ENCODE peak calls at places on chromosomes 5 and 9, in six cellular contexts. E is K562, Z is GM12878, R is GM12892, I is HepG2, D is H1. F is an unnamed sample.

GRCh38 chr5:16574789-16575785 is 41.7 kb downstream of the RETREG1 start:
- DNase-seq in E (no peak), Z (no peak), D (peak), I (no peak), R (no peak), F (no peak)

GRCh38 chr9:36221667-36222066 is 30.9 kb downstream of the CLTA start:
- DNase-seq in D (no peak), Z (no peak), E (no peak), I (peak), R (no peak), F (no peak)

GRCh38 chr5:155260798-155261197 is 247.2 kb downstream of the KIF4B start:
- DNase-seq in I (peak), Z (no peak), E (peak), R (no peak), D (peak), F (no peak)

GRCh38 chr9:78666818-78667429 is 370.0 kb downstream of the PSAT1 start:
- DNase-seq in E (no peak), D (no peak), Z (no peak), I (no peak), R (no peak), F (no peak)

GRCh38 chr9:83477120-83477519 is 61.1 kb downstream of the FRMD3 start:
- DNase-seq in I (no peak), Z (no peak), D (no peak), E (no peak), R (no peak), F (no peak)

GRCh38 chr9:127525426-127526188 is 74.3 kb downstream of the LRSAM1 start:
- DNase-seq in I (peak), D (no peak), R (no peak), Z (no peak), E (peak), F (no peak)

GRCh38 chr9:19748278-19749126 is 40.3 kb downstream of the SLC24A2 start:
- DNase-seq in Z (no peak), E (peak), D (no peak), R (no peak), I (no peak), F (no peak)

GRCh38 chr9:112341741-112342140 is 8.3 kb upstream of the PTBP3 start:
- DNase-seq in E (no peak), Z (no peak), D (no peak), R (no peak), I (peak), F (no peak)

GRCh38 chr5:36573441-36573840 is 33.0 kb upstream of the SLC1A3 start:
- DNase-seq in I (no peak), Z (no peak), E (no peak), D (no peak), R (no peak), F (no peak)

GRCh38 chr5:135213466-135214239 is 179.6 kb upstream of the PITX1 start:
- DNase-seq in D (no peak), R (no peak), Z (no peak), I (no peak), E (no peak), F (no peak)

GRCh38 chr9:95055851-95056551 is 261.5 kb downstream of the FANCC start:
- DNase-seq in Z (no peak), I (no peak), D (no peak), R (no peak), E (no peak), F (no peak)

GRCh38 chr9:20788526-20789421 is 104.7 kb downstream of the FOCAD start:
- DNase-seq in D (no peak), I (no peak), R (no peak), Z (no peak), E (no peak), F (no peak)

GRCh38 chr5:139435676-139436075 is 3.6 kb downstream of the DNAJC18 start:
- DNase-seq in I (no peak), Z (no peak), R (no peak), D (no peak), E (no peak), F (no peak)

GRCh38 chr9:27368317-27368985 is 71.5 kb upstream of the EQTN start:
- DNase-seq in E (no peak), D (no peak), I (no peak), R (no peak), Z (no peak), F (no peak)

GRCh38 chr9:12838546-12838945 is 63.7 kb downstream of the LURAP1L start:
- DNase-seq in I (no peak), R (no peak), D (no peak), Z (no peak), E (no peak), F (no peak)

GRCh38 chr9:112765281-112765680 is 14.7 kb downstream of the SNX30 start:
- DNase-seq in I (no peak), R (no peak), Z (no peak), E (no peak), D (no peak), F (no peak)

GRCh38 chr9:34611811-34612787 is at the start of gene RPP25L:
- DNase-seq in R (peak), E (peak), D (no peak), Z (no peak), I (peak), F (peak)
- TF ChIP-seq POLR2A in R (peak), E (peak), D (no peak), Z (peak), I (peak), F (peak)

DNA sequence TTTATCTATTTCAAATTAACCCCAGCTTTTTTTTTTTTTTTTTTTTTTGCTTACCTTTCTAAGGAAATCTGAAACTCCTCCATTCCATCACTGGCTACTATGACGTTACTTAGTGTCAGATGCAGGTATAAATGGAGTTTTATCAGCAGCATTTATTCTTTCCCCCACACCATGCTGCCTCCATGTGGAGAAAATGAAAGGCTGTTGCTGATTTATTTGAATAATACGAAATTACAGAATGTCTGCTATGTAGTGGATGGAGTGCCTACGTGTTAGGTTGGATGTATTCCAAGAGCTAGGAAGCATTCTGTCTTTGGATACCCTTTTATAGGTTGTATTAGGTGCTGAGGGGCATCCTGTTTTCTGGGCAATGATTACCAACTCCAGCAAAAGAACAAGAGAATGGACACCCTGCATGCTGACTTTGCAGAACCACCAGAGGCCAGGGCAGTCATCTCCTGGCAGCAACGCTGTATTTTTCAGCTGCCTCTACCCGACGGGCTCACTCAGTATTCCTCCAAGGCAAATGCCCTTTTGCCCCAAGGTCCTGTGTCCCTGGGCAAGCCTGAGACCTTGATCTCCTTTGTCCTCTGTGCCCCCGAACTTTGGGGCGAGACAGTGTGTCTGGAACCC is 199.5 kb downstream of the ALDH1A1 start:
- DNase-seq in E (no peak), R (no peak), Z (no peak), I (no peak), D (no peak), F (no peak)
- TF ChIP-seq POLR2AphosphoS5 in E (no peak), R (no peak), Z (no peak), I (no peak), D (no peak), F (no peak)

GRCh38 chr9:118455781-118456180 is 751.6 kb downstream of the TLR4 start:
- DNase-seq in E (no peak), I (no peak), R (no peak), D (no peak), Z (no peak), F (no peak)

GRCh38 chr9:118455259-118455658 is 751.1 kb downstream of the TLR4 start:
- DNase-seq in E (no peak), D (no peak), Z (no peak), I (no peak), R (no peak), F (no peak)

GRCh38 chr9:118463419-118463818 is 759.2 kb downstream of the TLR4 start:
- DNase-seq in I (no peak), Z (no peak), E (no peak), D (no peak), R (no peak), F (no peak)

DNA sequence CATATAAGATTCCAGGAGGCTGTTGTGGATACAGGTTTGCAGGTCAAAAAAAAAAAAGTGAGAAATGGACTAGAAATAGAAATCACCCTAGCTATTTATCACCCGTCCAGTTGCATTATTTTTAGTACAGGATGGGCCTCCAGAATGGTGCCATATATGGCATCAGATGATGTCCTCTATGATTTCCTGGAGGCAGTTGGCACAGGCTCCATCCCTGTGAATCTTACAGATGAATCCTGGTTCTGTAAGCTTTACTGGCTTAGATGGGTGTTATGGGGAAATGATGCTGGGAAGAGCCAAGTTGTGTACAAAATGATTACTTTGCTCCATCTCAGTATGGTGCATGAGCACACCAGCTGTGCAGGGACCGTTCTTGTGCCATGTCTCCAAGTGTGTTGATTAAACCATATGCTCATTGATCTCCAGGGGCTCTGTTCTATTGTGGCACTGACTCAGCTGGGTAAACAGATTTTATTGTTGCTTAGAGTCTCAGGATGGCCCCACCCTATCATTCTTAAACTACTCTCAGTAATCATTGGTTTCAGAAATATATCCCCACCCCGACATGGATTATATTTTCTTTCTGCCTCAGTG is 755.7 kb downstream of the TLR4 start:
- DNase-seq in Z (no peak), R (no peak), E (no peak), D (no peak), I (no peak), F (no peak)
- TF ChIP-seq TAF1 in Z (no peak), R (no peak), E (no peak), D (no peak), I (no peak), F (no peak)

GRCh38 chr9:135949666-135950134 is 11.5 kb downstream of the UBAC1 start:
- DNase-seq in I (no peak), Z (no peak), R (no peak), E (no peak), D (no peak), F (no peak)

GRCh38 chr9:135948873-135949665 is 12.1 kb downstream of the UBAC1 start:
- DNase-seq in E (no peak), Z (no peak), D (no peak), R (no peak), I (no peak), F (no peak)

GRCh38 chr9:135948446-135948845 is 12.7 kb downstream of the UBAC1 start:
- DNase-seq in Z (no peak), E (no peak), D (no peak), R (no peak), I (no peak), F (no peak)

GRCh38 chr9:135951889-135952663 is 9.1 kb downstream of the UBAC1 start:
- DNase-seq in E (peak), I (no peak), D (no peak), R (no peak), Z (no peak), F (no peak)

DNA sequence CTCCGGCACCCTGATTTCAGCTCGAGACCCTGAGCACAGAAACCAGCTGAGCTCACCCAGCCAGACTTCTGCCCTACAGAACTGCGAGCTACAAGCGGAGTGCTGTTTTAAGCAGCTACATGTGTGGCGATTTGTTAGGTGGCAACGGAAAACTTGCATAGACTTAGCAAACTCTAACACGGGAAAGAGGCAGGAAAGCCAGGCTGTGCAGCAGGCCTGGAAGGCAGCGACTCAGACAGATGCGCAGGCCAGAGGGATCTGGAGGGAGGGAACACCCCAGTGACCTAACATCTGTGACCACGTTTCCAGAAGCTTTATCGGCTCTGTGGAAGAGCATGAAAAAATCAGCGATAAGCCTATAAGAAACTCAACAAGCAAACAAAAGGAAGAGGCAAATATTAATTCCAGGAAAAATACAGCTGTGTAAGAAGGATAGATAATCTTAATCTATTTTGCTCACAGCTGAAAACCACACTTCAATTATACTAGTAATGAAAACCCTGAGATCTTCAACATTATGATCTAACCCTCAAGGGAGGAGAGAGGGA is 11.0 kb downstream of the UBAC1 start:
- DNase-seq in Z (no peak), I (no peak), R (no peak), E (peak), D (no peak), F (no peak)
- TF ChIP-seq POLR2A in Z (no peak), I (no peak), R (no peak), E (no peak), D (no peak), F (no peak)

GRCh38 chr5:89351232-89351631 is 468.2 kb upstream of the MEF2C start:
- DNase-seq in R (no peak), Z (no peak), I (no peak), E (no peak), D (no peak), F (no peak)
- TF ChIP-seq POLR2AphosphoS5 in R (no peak), Z (no peak), I (no peak), E (no peak), D (no peak), F (no peak)

F was measured in GM12891.